ENCODE peak calls at places on chromosomes 11 and 22, in six cellular contexts. M, D, H, Q, B and E are unnamed samples. For H3K4me1, the result is how much of the 10 kb centered on the place peaks cover.

GRCh38 chr11:35160902-35161585 is 22.1 kb downstream of the CD44 start:
- DNase-seq in M (no peak), D (no peak), H (no peak), Q (no peak), B (no peak), E (no peak)

GRCh38 chr11:120183701-120184141 is 27.1 kb upstream of the OAF start:
- DNase-seq in M (no peak), D (no peak), H (no peak), Q (no peak), B (peak), E (no peak)

GRCh38 chr11:10902756-10903155 is 44.9 kb upstream of the ZBED5 start:
- DNase-seq in M (no peak), D (no peak), H (no peak), Q (no peak), B (no peak), E (no peak)

GRCh38 chr11:71383461-71383860 is 64.7 kb downstream of the DHCR7 start:
- DNase-seq in M (no peak), D (peak), H (no peak), Q (no peak), B (no peak), E (no peak)

GRCh38 chr22:29369460-29369859 is 18.9 kb downstream of the AP1B1 start:
- DNase-seq in M (peak), D (no peak), H (peak), Q (peak), B (no peak), E (no peak)

GRCh38 chr11:19018901-19019300 is 41.6 kb downstream of the MRGPRX2 start:
- DNase-seq in M (peak), D (no peak), H (no peak), Q (peak), B (no peak), E (no peak)

GRCh38 chr11:78465169-78465942 is 47.7 kb upstream of the GAB2 start:
- DNase-seq in M (no peak), D (peak), H (peak), Q (no peak), B (no peak), E (peak)

GRCh38 chr11:9604134-9604533 is 30.7 kb downstream of the WEE1 start:
- DNase-seq in M (no peak), D (no peak), H (no peak), Q (no peak), B (no peak), E (no peak)

GRCh38 chr11:2830886-2831285 is 54.7 kb downstream of the CDKN1C start:
- DNase-seq in M (no peak), D (no peak), H (peak), Q (no peak), B (no peak), E (no peak)

DNA sequence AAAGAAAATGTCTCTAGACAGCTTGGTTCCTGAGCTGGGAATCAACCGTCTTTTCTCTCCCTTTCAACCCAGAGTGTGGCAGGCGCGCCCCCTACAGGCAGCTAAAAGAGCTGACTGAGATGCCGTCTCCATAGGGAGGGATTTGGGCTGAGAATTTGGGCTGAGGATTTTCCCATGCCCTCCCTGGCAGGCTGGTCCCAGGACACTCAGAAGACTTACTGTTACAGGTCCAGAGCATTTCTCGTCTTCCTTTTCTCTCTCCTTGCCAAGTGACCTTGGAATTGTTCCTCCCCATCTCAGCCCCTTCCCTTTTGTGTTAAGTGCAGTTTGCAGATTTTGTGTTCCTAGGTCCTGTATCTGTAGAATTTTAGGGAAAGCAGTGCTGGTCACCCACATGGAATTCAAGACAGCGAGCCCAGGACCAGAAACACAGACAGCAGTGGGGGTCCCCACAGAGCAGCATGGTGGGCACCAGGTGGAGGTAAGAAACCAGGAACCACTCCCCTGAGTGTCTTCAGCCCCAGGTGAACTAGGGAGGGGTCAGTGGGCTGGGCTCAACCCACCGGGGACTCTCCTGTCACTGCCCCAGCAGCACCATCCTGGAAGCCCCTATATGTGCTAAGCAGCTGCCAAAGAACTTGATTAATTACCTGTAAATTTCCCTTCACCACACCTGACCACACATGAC is 9.9 kb upstream of the IGLL5 start:
- DNase-seq in M (peak), D (peak), H (peak), Q (peak), B (peak), E (peak)
- H3K4me1 ChIP-seq in M (under half), D (under half), H (under half), Q (under half), B (under half), E (under half)

GRCh38 chr22:19802881-19803735 is 42.5 kb downstream of the TBX1 start:
- DNase-seq in M (no peak), D (no peak), H (peak), Q (no peak), B (no peak), E (no peak)
- H3K4me1 ChIP-seq in M (under half), D (under half), H (under half), Q (under half), B (under half), E (under half)

GRCh38 chr11:73312806-73313403 is 4.8 kb downstream of the ARHGEF17 start:
- DNase-seq in M (no peak), D (no peak), H (no peak), Q (no peak), B (no peak), E (no peak)

GRCh38 chr11:73312036-73312435 is 4.0 kb downstream of the ARHGEF17 start:
- DNase-seq in M (no peak), D (no peak), H (no peak), Q (no peak), B (no peak), E (no peak)

GRCh38 chr11:73310661-73311393 is 2.8 kb downstream of the ARHGEF17 start:
- DNase-seq in M (no peak), D (no peak), H (no peak), Q (no peak), B (no peak), E (no peak)

GRCh38 chr11:73310076-73310475 is 2.0 kb downstream of the ARHGEF17 start:
- DNase-seq in M (no peak), D (no peak), H (no peak), Q (no peak), B (no peak), E (no peak)

GRCh38 chr11:73311394-73311869 is 3.4 kb downstream of the ARHGEF17 start:
- DNase-seq in M (no peak), D (no peak), H (no peak), Q (no peak), B (no peak), E (no peak)
- H3K4me1 ChIP-seq in M (half or more), D (half or more), H (under half), Q (under half), B (under half), E (under half)

DNA sequence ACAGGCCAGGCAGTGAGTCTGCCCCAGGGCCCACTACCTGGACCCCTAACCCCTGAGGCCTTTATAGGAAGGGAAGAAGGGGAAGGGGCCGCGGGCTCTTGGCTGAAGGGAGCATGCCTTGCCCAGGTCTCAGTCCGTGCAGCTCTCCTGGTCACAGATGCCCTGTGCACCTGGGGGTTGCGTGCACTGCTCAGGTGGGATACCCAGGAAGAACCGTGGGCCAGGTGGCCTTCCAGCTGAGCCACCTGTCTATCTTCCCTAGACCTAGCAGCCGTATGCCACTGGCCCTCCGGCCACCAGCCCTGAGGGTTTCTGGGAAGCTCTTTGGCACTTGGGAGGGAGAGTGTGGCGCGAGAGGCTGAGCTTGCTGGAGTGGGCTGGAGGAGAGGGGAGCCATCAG is 1178.6 kb downstream of the BRD1 start:
- DNase-seq in M (no peak), D (no peak), H (no peak), Q (no peak), B (no peak), E (no peak)
- H3K4me1 ChIP-seq in M (under half), D (under half), H (under half), Q (under half), B (under half), E (under half)

GRCh38 chr11:30477061-30477460 is 109.1 kb downstream of the MPPED2 start:
- DNase-seq in M (no peak), D (no peak), H (no peak), Q (no peak), B (no peak), E (no peak)
- H3K4me1 ChIP-seq in M (under half), D (under half), H (under half), Q (half or more), B (under half), E (under half)

DNA sequence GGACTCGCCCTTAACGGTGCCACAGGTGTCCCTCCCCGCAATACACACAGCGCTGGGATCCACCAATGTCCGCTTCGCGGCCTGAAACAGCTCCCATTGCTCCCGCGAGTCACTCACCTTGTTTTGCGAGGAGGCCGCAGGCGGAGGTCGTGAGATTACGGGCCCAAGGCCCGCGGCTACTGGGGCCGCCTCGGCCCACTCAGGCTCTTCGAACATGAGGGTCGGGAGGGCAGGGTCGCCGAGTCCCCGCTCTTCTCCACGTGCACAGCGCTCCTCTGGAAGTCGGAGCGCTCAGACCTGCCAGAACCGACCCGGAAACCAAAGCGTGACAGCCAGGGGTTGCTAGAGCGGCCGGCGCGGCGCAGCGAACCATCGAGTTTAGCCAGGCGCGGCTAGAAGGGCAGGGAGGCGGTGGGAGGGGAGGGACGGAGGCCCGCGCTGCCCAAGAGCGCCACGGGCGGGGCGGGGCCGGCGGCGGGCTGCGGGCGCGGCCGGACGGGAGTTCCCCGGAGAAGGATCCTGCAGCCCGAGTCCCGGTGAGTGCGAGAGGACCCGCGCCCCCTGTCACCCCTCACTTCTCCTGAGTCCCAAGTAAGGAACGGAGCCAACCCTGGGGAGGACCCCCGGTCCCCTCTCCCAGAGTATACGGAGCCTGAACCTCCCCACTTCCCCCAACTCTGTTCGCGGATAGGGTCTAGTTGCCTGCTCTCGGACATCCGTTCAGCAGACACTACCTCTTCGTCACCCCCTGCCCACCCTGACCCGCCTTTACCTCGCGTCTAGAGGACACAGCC is at the start of the genes ILK and RRP8:
- DNase-seq in M (peak), D (peak), H (peak), Q (peak), B (peak), E (peak)
- H3K4me1 ChIP-seq in M (under half), D (half or more), H (under half), Q (under half), B (under half), E (half or more)

GRCh38 chr11:119024430-119025098 is 6.0 kb downstream of the TRAPPC4 start:
- DNase-seq in M (no peak), D (no peak), H (no peak), Q (no peak), B (no peak), E (no peak)
- H3K4me1 ChIP-seq in M (half or more), D (half or more), H (half or more), Q (under half), B (under half), E (under half)

DNA sequence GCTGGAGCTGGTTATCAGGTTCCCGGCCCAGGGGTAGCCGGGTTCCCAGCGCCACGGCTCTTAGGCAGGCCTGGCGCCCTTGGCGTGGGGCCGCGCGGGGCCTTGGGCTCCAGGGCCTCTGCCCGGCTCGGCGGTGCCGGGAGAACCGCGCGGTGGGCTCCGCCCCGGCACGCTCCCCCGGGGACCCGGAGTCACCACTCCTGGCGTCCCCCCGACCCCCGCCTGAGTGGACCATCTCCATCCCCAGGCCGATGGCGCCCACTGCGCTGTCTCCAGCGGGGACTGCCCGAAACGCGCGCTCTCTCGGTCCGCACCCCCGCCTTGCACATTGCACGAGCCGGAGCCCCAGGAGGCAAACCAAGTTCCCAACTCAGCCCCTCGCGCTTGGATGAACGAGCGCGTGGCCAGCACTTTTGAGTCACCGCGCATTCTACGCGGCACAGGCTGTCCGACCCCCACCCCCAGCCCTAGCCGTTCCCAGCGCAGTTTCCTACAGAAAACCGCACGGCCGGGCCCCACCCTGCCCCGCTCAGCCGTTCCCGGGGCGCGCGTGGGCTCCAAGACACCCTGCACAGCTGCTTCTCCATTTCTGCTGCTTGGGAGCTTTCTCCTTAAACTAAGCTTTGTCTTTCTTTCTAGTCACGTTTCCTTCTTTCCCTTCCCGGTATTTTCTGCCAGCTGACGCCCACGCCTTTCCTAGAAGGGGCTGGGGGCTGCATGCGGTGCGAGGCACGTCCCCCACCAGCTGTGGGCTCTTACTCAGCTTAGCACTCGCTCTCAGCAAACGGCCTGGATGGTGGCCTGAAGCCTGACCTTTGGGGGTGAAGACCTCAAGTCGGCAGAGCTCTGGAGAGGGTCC is 650 bp upstream of the CHID1 start:
- DNase-seq in M (peak), D (peak), H (no peak), Q (peak), B (peak), E (peak)
- H3K4me1 ChIP-seq in M (under half), D (under half), H (under half), Q (under half), B (under half), E (under half)